ENCODE peak calls at places on chromosomes 7 and 10, in nine cellular contexts. One of them, this sample, is unnamed.

GRCh38 chr10:123995461-123996131 is 97.8 kb downstream of the CHST15 start:
- DNase-seq in lung: peak; percentile 57
- DNase-seq in right lobe of liver: peak; percentile 78
- DNase-seq in endothelial cell of umbilical vein: peak; percentile 31
- DNase-seq in PC-9: peak; percentile 78
- DNase-seq in neural progenitor cell: peak; percentile 75
- DNase-seq in fibroblast of mammary gland: peak; percentile 87
- DNase-seq in adrenal gland: no peak
- DNase-seq in Panc1: peak; percentile 56
- DNase-seq in this sample: no peak

GRCh38 chr7:93043393-93043985 is 74.3 kb downstream of the SAMD9 start:
- DNase-seq in Panc1: no peak
- DNase-seq in fibroblast of mammary gland: peak; percentile 87
- DNase-seq in right lobe of liver: no peak
- DNase-seq in endothelial cell of umbilical vein: peak; percentile 7
- DNase-seq in adrenal gland: no peak
- DNase-seq in neural progenitor cell: peak; percentile 80
- DNase-seq in PC-9: peak; percentile 75
- DNase-seq in lung: no peak
- DNase-seq in this sample: no peak

GRCh38 chr10:13649844-13650520 is 63.2 kb downstream of the PRPF18 start:
- DNase-seq in PC-9: no peak
- DNase-seq in neural progenitor cell: no peak
- DNase-seq in endothelial cell of umbilical vein: no peak
- DNase-seq in fibroblast of mammary gland: no peak
- DNase-seq in adrenal gland: no peak
- DNase-seq in lung: no peak
- DNase-seq in Panc1: no peak
- DNase-seq in right lobe of liver: no peak
- DNase-seq in this sample: no peak

GRCh38 chr7:81506609-81507008 is 263.2 kb downstream of the HGF start:
- DNase-seq in PC-9: no peak
- DNase-seq in Panc1: no peak
- DNase-seq in fibroblast of mammary gland: peak; percentile 29
- DNase-seq in endothelial cell of umbilical vein: no peak
- DNase-seq in lung: no peak
- DNase-seq in adrenal gland: no peak
- DNase-seq in right lobe of liver: no peak
- DNase-seq in neural progenitor cell: no peak
- DNase-seq in this sample: no peak

GRCh38 chr10:78937800-78938694 is 130.7 kb upstream of the ZMIZ1 start:
- DNase-seq in PC-9: no peak
- DNase-seq in adrenal gland: no peak
- DNase-seq in fibroblast of mammary gland: no peak
- DNase-seq in endothelial cell of umbilical vein: peak; percentile 83
- DNase-seq in Panc1: no peak
- DNase-seq in neural progenitor cell: no peak
- DNase-seq in right lobe of liver: no peak
- DNase-seq in lung: no peak
- DNase-seq in this sample: no peak

GRCh38 chr10:22655312-22655973 is 58.9 kb downstream of the PIP4K2A start:
- DNase-seq in right lobe of liver: no peak
- DNase-seq in endothelial cell of umbilical vein: no peak
- DNase-seq in adrenal gland: no peak
- DNase-seq in neural progenitor cell: no peak
- DNase-seq in lung: no peak
- DNase-seq in PC-9: no peak
- DNase-seq in Panc1: peak; percentile 81
- DNase-seq in fibroblast of mammary gland: peak; percentile 88
- DNase-seq in this sample: no peak

GRCh38 chr7:47361746-47362215 is 220.1 kb downstream of the TNS3 start:
- DNase-seq in Panc1: no peak
- DNase-seq in adrenal gland: no peak
- DNase-seq in fibroblast of mammary gland: peak; percentile 84
- DNase-seq in PC-9: peak; percentile 88
- DNase-seq in endothelial cell of umbilical vein: no peak
- DNase-seq in neural progenitor cell: no peak
- DNase-seq in lung: peak; percentile 60
- DNase-seq in right lobe of liver: no peak
- DNase-seq in this sample: no peak

GRCh38 chr10:117860823-117861222 is 185.9 kb downstream of the RAB11FIP2 start:
- DNase-seq in PC-9: no peak
- DNase-seq in right lobe of liver: no peak
- DNase-seq in adrenal gland: no peak
- DNase-seq in fibroblast of mammary gland: peak; percentile 53
- DNase-seq in Panc1: peak; percentile 10
- DNase-seq in neural progenitor cell: peak; percentile 36
- DNase-seq in lung: no peak
- DNase-seq in endothelial cell of umbilical vein: peak; percentile 5
- DNase-seq in this sample: no peak

GRCh38 chr10:98400482-98400881 is 14.5 kb downstream of the PYROXD2 start:
- DNase-seq in right lobe of liver: no peak
- DNase-seq in endothelial cell of umbilical vein: no peak
- DNase-seq in PC-9: no peak
- DNase-seq in neural progenitor cell: no peak
- DNase-seq in lung: no peak
- DNase-seq in adrenal gland: no peak
- DNase-seq in Panc1: no peak
- DNase-seq in fibroblast of mammary gland: peak; percentile 37
- DNase-seq in this sample: no peak

GRCh38 chr10:22805304-22805703 is 90.9 kb upstream of the PIP4K2A start:
- DNase-seq in PC-9: no peak
- DNase-seq in neural progenitor cell: no peak
- DNase-seq in right lobe of liver: no peak
- DNase-seq in adrenal gland: no peak
- DNase-seq in lung: no peak
- DNase-seq in endothelial cell of umbilical vein: peak; percentile 31
- DNase-seq in fibroblast of mammary gland: peak; percentile 48
- DNase-seq in Panc1: peak; percentile 13
- DNase-seq in this sample: no peak

GRCh38 chr10:131214521-131215244 is 96.8 kb downstream of the TCERG1L start:
- DNase-seq in fibroblast of mammary gland: no peak
- DNase-seq in Panc1: no peak
- DNase-seq in lung: no peak
- DNase-seq in endothelial cell of umbilical vein: no peak
- DNase-seq in neural progenitor cell: no peak
- DNase-seq in adrenal gland: no peak
- DNase-seq in PC-9: no peak
- DNase-seq in right lobe of liver: no peak
- DNase-seq in this sample: peak; percentile 53

GRCh38 chr10:122504551-122504950 is 43.2 kb downstream of the HTRA1 start:
- DNase-seq in fibroblast of mammary gland: peak; percentile 95
- DNase-seq in Panc1: no peak
- DNase-seq in lung: peak; percentile 83
- DNase-seq in right lobe of liver: peak; percentile 90
- DNase-seq in endothelial cell of umbilical vein: peak; percentile 94
- DNase-seq in PC-9: peak; percentile 44
- DNase-seq in adrenal gland: peak; percentile 48
- DNase-seq in neural progenitor cell: no peak
- DNase-seq in this sample: peak; percentile 91

GRCh38 chr10:20990604-20991003 is 93.5 kb upstream of the NEBL start:
- DNase-seq in lung: no peak
- DNase-seq in neural progenitor cell: peak; percentile 62
- DNase-seq in PC-9: no peak
- DNase-seq in endothelial cell of umbilical vein: no peak
- DNase-seq in fibroblast of mammary gland: peak; percentile 86
- DNase-seq in adrenal gland: no peak
- DNase-seq in Panc1: no peak
- DNase-seq in right lobe of liver: no peak
- DNase-seq in this sample: no peak

GRCh38 chr7:34342403-34342802 is 315.6 kb upstream of the NPSR1 start:
- DNase-seq in neural progenitor cell: no peak
- DNase-seq in lung: no peak
- DNase-seq in Panc1: no peak
- DNase-seq in fibroblast of mammary gland: no peak
- DNase-seq in endothelial cell of umbilical vein: no peak
- DNase-seq in adrenal gland: no peak
- DNase-seq in PC-9: no peak
- DNase-seq in right lobe of liver: no peak
- DNase-seq in this sample: no peak

GRCh38 chr7:77482015-77482414 is 55.1 kb upstream of the PTPN12 start:
- DNase-seq in lung: peak; percentile 73
- DNase-seq in fibroblast of mammary gland: no peak
- DNase-seq in right lobe of liver: no peak
- DNase-seq in PC-9: peak; percentile 73
- DNase-seq in adrenal gland: no peak
- DNase-seq in neural progenitor cell: no peak
- DNase-seq in endothelial cell of umbilical vein: no peak
- DNase-seq in Panc1: no peak
- DNase-seq in this sample: no peak

GRCh38 chr10:11292576-11293302 is 275.1 kb downstream of the CELF2 start:
- DNase-seq in Panc1: no peak
- DNase-seq in fibroblast of mammary gland: no peak
- DNase-seq in right lobe of liver: no peak
- DNase-seq in endothelial cell of umbilical vein: no peak
- DNase-seq in adrenal gland: no peak
- DNase-seq in PC-9: no peak
- DNase-seq in lung: no peak
- DNase-seq in neural progenitor cell: no peak
- DNase-seq in this sample: no peak

GRCh38 chr7:129671276-129671675 is 59.8 kb downstream of the NRF1 start:
- DNase-seq in endothelial cell of umbilical vein: no peak
- DNase-seq in Panc1: no peak
- DNase-seq in right lobe of liver: no peak
- DNase-seq in PC-9: no peak
- DNase-seq in neural progenitor cell: no peak
- DNase-seq in fibroblast of mammary gland: no peak
- DNase-seq in lung: no peak
- DNase-seq in adrenal gland: no peak
- DNase-seq in this sample: no peak

GRCh38 chr7:84100866-84101265 is 93.7 kb downstream of the SEMA3A start:
- DNase-seq in fibroblast of mammary gland: peak; percentile 76
- DNase-seq in adrenal gland: no peak
- DNase-seq in lung: no peak
- DNase-seq in neural progenitor cell: no peak
- DNase-seq in Panc1: no peak
- DNase-seq in PC-9: no peak
- DNase-seq in endothelial cell of umbilical vein: peak; percentile 38
- DNase-seq in right lobe of liver: no peak
- DNase-seq in this sample: no peak

GRCh38 chr7:422886-423225 is 96.8 kb downstream of the PDGFA start:
- DNase-seq in lung: no peak
- DNase-seq in neural progenitor cell: no peak
- DNase-seq in fibroblast of mammary gland: no peak
- DNase-seq in endothelial cell of umbilical vein: no peak
- DNase-seq in right lobe of liver: peak; percentile 46
- DNase-seq in adrenal gland: no peak
- DNase-seq in Panc1: no peak
- DNase-seq in PC-9: no peak
- DNase-seq in this sample: no peak

GRCh38 chr10:8396675-8397074 is 342.2 kb downstream of the GATA3 start:
- DNase-seq in neural progenitor cell: no peak
- DNase-seq in right lobe of liver: no peak
- DNase-seq in lung: no peak
- DNase-seq in Panc1: no peak
- DNase-seq in PC-9: no peak
- DNase-seq in adrenal gland: no peak
- DNase-seq in endothelial cell of umbilical vein: no peak
- DNase-seq in fibroblast of mammary gland: no peak
- DNase-seq in this sample: no peak

GRCh38 chr7:74449809-74450397 is 3.8 kb upstream of the GTF2IRD1 start:
- DNase-seq in neural progenitor cell: peak; percentile 80
- DNase-seq in right lobe of liver: no peak
- DNase-seq in PC-9: peak; percentile 45
- DNase-seq in Panc1: peak; percentile 56
- DNase-seq in fibroblast of mammary gland: peak; percentile 63
- DNase-seq in adrenal gland: peak; percentile 83
- DNase-seq in endothelial cell of umbilical vein: peak; percentile 60
- DNase-seq in lung: peak; percentile 66
- DNase-seq in this sample: peak; percentile 76

GRCh38 chr10:482848-483247 is 206.6 kb downstream of the DIP2C start:
- DNase-seq in adrenal gland: peak; percentile 17
- DNase-seq in right lobe of liver: no peak
- DNase-seq in Panc1: no peak
- DNase-seq in lung: peak; percentile 13
- DNase-seq in endothelial cell of umbilical vein: no peak
- DNase-seq in fibroblast of mammary gland: no peak
- DNase-seq in neural progenitor cell: no peak
- DNase-seq in PC-9: no peak
- DNase-seq in this sample: peak; percentile 16

GRCh38 chr7:101588131-101588935 is 40.8 kb downstream of the MYL10 start:
- DNase-seq in fibroblast of mammary gland: no peak
- DNase-seq in PC-9: no peak
- DNase-seq in right lobe of liver: no peak
- DNase-seq in adrenal gland: no peak
- DNase-seq in Panc1: no peak
- DNase-seq in lung: no peak
- DNase-seq in endothelial cell of umbilical vein: no peak
- DNase-seq in neural progenitor cell: no peak
- DNase-seq in this sample: no peak

GRCh38 chr7:27236053-27236410 is 6.6 kb upstream of the EVX1 start:
- DNase-seq in PC-9: no peak
- DNase-seq in lung: no peak
- DNase-seq in right lobe of liver: no peak
- DNase-seq in fibroblast of mammary gland: no peak
- DNase-seq in neural progenitor cell: peak; percentile 41
- DNase-seq in endothelial cell of umbilical vein: no peak
- DNase-seq in Panc1: no peak
- DNase-seq in adrenal gland: no peak
- DNase-seq in this sample: no peak
- H3K4me3 ChIP-seq in PC-9: peak overlapping the region; percentile 64
- H3K4me3 ChIP-seq in lung: no peak overlapping the region
- H3K4me3 ChIP-seq in right lobe of liver: peak overlapping the region; percentile 51
- H3K4me3 ChIP-seq in fibroblast of mammary gland: peak overlapping the region; percentile 50
- H3K4me3 ChIP-seq in neural progenitor cell: peak overlapping the region; percentile 53
- H3K4me3 ChIP-seq in endothelial cell of umbilical vein: no peak overlapping the region
- H3K4me3 ChIP-seq in Panc1: peak overlapping the region; percentile 47
- H3K4me3 ChIP-seq in adrenal gland: no peak overlapping the region
- H3K4me3 ChIP-seq in this sample: no peak overlapping the region

GRCh38 chr10:110651044-110651958 is 7.2 kb downstream of the RBM20 start:
- DNase-seq in PC-9: no peak
- DNase-seq in endothelial cell of umbilical vein: no peak
- DNase-seq in right lobe of liver: no peak
- DNase-seq in fibroblast of mammary gland: peak; percentile 26
- DNase-seq in neural progenitor cell: no peak
- DNase-seq in adrenal gland: no peak
- DNase-seq in Panc1: no peak
- DNase-seq in lung: no peak
- DNase-seq in this sample: peak; percentile 82
- TF ChIP-seq CTCF in PC-9: no peak
- TF ChIP-seq CTCF in endothelial cell of umbilical vein: no peak
- TF ChIP-seq CTCF in right lobe of liver: no peak
- TF ChIP-seq CTCF in fibroblast of mammary gland: no peak
- TF ChIP-seq CTCF in neural progenitor cell: no peak
- TF ChIP-seq CTCF in adrenal gland: no peak
- TF ChIP-seq CTCF in Panc1: no peak
- TF ChIP-seq CTCF in lung: no peak
- TF ChIP-seq CTCF in this sample: no peak

GRCh38 chr10:5552376-5553321 is 27.9 kb downstream of the CALML3 start:
- DNase-seq in fibroblast of mammary gland: no peak
- DNase-seq in lung: no peak
- DNase-seq in endothelial cell of umbilical vein: no peak
- DNase-seq in neural progenitor cell: no peak
- DNase-seq in right lobe of liver: peak; percentile 42
- DNase-seq in Panc1: no peak
- DNase-seq in PC-9: no peak
- DNase-seq in adrenal gland: no peak
- DNase-seq in this sample: no peak
- H3K4me3 ChIP-seq in fibroblast of mammary gland: no peak overlapping the region
- H3K4me3 ChIP-seq in lung: no peak overlapping the region
- H3K4me3 ChIP-seq in endothelial cell of umbilical vein: no peak overlapping the region
- H3K4me3 ChIP-seq in neural progenitor cell: no peak overlapping the region
- H3K4me3 ChIP-seq in right lobe of liver: no peak overlapping the region
- H3K4me3 ChIP-seq in Panc1: no peak overlapping the region
- H3K4me3 ChIP-seq in PC-9: peak overlapping the region; percentile 40
- H3K4me3 ChIP-seq in adrenal gland: no peak overlapping the region
- H3K4me3 ChIP-seq in this sample: no peak overlapping the region

GRCh38 chr10:76315240-76315639 is 883.8 kb downstream of the LRMDA start:
- DNase-seq in endothelial cell of umbilical vein: no peak
- DNase-seq in Panc1: no peak
- DNase-seq in adrenal gland: no peak
- DNase-seq in PC-9: no peak
- DNase-seq in lung: no peak
- DNase-seq in neural progenitor cell: no peak
- DNase-seq in fibroblast of mammary gland: no peak
- DNase-seq in right lobe of liver: no peak
- DNase-seq in this sample: no peak
- TF ChIP-seq CTCF in endothelial cell of umbilical vein: no peak
- TF ChIP-seq CTCF in Panc1: peak; percentile 42
- TF ChIP-seq CTCF in adrenal gland: no peak
- TF ChIP-seq CTCF in PC-9: no peak
- TF ChIP-seq CTCF in lung: no peak
- TF ChIP-seq CTCF in neural progenitor cell: peak; percentile 15
- TF ChIP-seq CTCF in fibroblast of mammary gland: no peak
- TF ChIP-seq CTCF in right lobe of liver: no peak
- TF ChIP-seq CTCF in this sample: no peak

This sample was measured in ascending aorta.